ENCODE peak calls at places on chromosomes 6 and 20, in ten cellular contexts. S, F, O, H, B, J, K, L, Z and U are unnamed samples.

GRCh38 chr6:46581459-46582177 is 71.0 kb downstream of the CYP39A1 start:
- DNase-seq in O (no peak), Z (no peak), S (no peak), J (no peak), L (no peak), H (no peak), K (no peak), B (no peak), F (peak), U (no peak)

GRCh38 chr6:90284236-90284744 is 12.4 kb downstream of the BACH2 start:
- DNase-seq in F (peak), L (peak), J (no peak), S (no peak), B (no peak), H (peak), Z (no peak), O (no peak), K (no peak), U (peak)

GRCh38 chr20:4613718-4614620 is 107.7 kb upstream of the PRND start:
- DNase-seq in J (peak), F (peak), H (no peak), L (no peak), B (peak), S (peak), Z (peak), K (no peak), O (peak), U (peak)

GRCh38 chr6:13763740-13764381 is 50.5 kb downstream of the MCUR1 start:
- DNase-seq in Z (no peak), J (no peak), F (no peak), S (no peak), K (no peak), H (no peak), L (no peak), B (no peak), O (no peak), U (no peak)

GRCh38 chr6:18203786-18204185 is 48.6 kb downstream of the KDM1B start:
- DNase-seq in K (no peak), J (no peak), H (no peak), B (no peak), F (no peak), Z (no peak), S (no peak), L (no peak), O (no peak), U (peak)

GRCh38 chr6:144083172-144083571 is 12.2 kb downstream of the SF3B5 start:
- DNase-seq in H (no peak), K (no peak), F (no peak), B (no peak), O (no peak), L (no peak), Z (no peak), S (no peak), J (no peak), U (no peak)

GRCh38 chr20:13464702-13465101 is 174.0 kb downstream of the TASP1 start:
- DNase-seq in O (no peak), K (no peak), S (no peak), Z (no peak), L (no peak), B (no peak), F (peak), H (no peak), J (no peak), U (peak)

GRCh38 chr20:16922834-16923233 is 174.7 kb downstream of the OTOR start:
- DNase-seq in L (peak), F (peak), S (no peak), K (no peak), J (no peak), B (no peak), O (no peak), H (peak), Z (no peak), U (peak)

GRCh38 chr20:34983995-34984735 is 28.5 kb downstream of the MYH7B start:
- DNase-seq in S (no peak), O (no peak), K (peak), B (no peak), J (no peak), Z (no peak), F (no peak), H (no peak), L (no peak), U (no peak)

GRCh38 chr6:106223300-106223930 is 102.1 kb downstream of the ATG5 start:
- DNase-seq in K (no peak), O (peak), L (peak), B (peak), J (peak), H (peak), Z (peak), F (peak), S (no peak), U (peak)

GRCh38 chr6:145339089-145339488 is 396.2 kb downstream of the EPM2A start:
- DNase-seq in J (no peak), H (no peak), S (no peak), L (no peak), B (no peak), F (no peak), O (no peak), Z (no peak), K (no peak), U (no peak)

GRCh38 chr20:2932497-2932896 is 59.2 kb downstream of the PTPRA start:
- DNase-seq in O (no peak), H (no peak), B (no peak), S (no peak), F (no peak), Z (no peak), K (no peak), J (no peak), L (no peak), U (peak)

GRCh38 chr6:80280258-80281010 is 174.0 kb downstream of the BCKDHB start:
- DNase-seq in J (no peak), H (no peak), S (no peak), L (no peak), O (no peak), K (no peak), F (peak), Z (no peak), B (no peak), U (peak)

GRCh38 chr6:116536216-116536621 is 9.3 kb downstream of the TRAPPC3L start:
- DNase-seq in B (no peak), O (no peak), J (no peak), Z (no peak), S (no peak), L (peak), H (no peak), K (no peak), F (peak), U (peak)

GRCh38 chr20:17619351-17620093 is 49.6 kb downstream of the DSTN start:
- DNase-seq in S (no peak), F (no peak), B (no peak), K (no peak), O (peak), Z (no peak), H (no peak), J (no peak), L (no peak), U (no peak)

GRCh38 chr6:70277480-70277879 is 25.4 kb downstream of the COL9A1 start:
- DNase-seq in H (peak), B (no peak), K (no peak), L (no peak), J (no peak), S (no peak), Z (no peak), O (no peak), F (peak), U (peak)

GRCh38 chr6:124480021-124480430 is 482.2 kb upstream of the RNF217 start:
- DNase-seq in J (no peak), H (peak), B (no peak), S (no peak), K (no peak), O (no peak), Z (no peak), L (no peak), F (no peak), U (peak)

GRCh38 chr6:125639621-125640020 is 109.8 kb upstream of the HEY2 start:
- DNase-seq in S (no peak), Z (no peak), L (no peak), H (peak), B (no peak), J (no peak), K (no peak), F (no peak), O (no peak), U (no peak)

GRCh38 chr6:4687989-4688947 is 87.9 kb upstream of the CDYL start:
- DNase-seq in Z (no peak), H (peak), L (peak), O (no peak), K (no peak), F (peak), B (no peak), J (no peak), S (no peak), U (peak)

GRCh38 chr6:119874381-119874780 is 524.8 kb upstream of the MAN1A1 start:
- DNase-seq in F (no peak), Z (no peak), L (no peak), J (no peak), S (no peak), H (no peak), B (no peak), O (no peak), K (no peak), U (no peak)

GRCh38 chr6:157988700-157989063 is 7.0 kb downstream of the SYNJ2 start:
- DNase-seq in O (no peak), K (peak), H (no peak), Z (no peak), S (no peak), J (no peak), B (no peak), L (no peak), F (no peak), U (no peak)

GRCh38 chr6:85364354-85364753 is 85.5 kb upstream of the NT5E start:
- DNase-seq in H (peak), S (no peak), O (no peak), B (no peak), F (peak), J (no peak), Z (no peak), L (no peak), K (no peak), U (peak)

GRCh38 chr6:41161380-41161779 is 1.5 kb downstream of the TREM2 start:
- DNase-seq in J (no peak), Z (no peak), B (no peak), F (no peak), S (no peak), O (no peak), L (no peak), K (no peak), H (no peak), U (no peak)

GRCh38 chr6:161273356-161273751 is 507 bp downstream of the AGPAT4 start:
- DNase-seq in H (no peak), K (no peak), S (no peak), F (peak), B (no peak), Z (no peak), J (no peak), O (no peak), L (peak), U (peak)

GRCh38 chr6:125294925-125295324 is 6.8 kb downstream of the HDDC2 start:
- DNase-seq in H (no peak), L (no peak), J (no peak), K (no peak), Z (no peak), S (no peak), B (no peak), F (no peak), O (no peak), U (no peak)

GRCh38 chr20:36855241-36855657 is 20.7 kb upstream of the TLDC2 start:
- DNase-seq in L (no peak), F (peak), B (no peak), J (no peak), O (no peak), Z (no peak), S (peak), H (no peak), K (no peak), U (no peak)

GRCh38 chr6:107712523-107713213 is 111.4 kb downstream of the SCML4 start:
- DNase-seq in B (no peak), H (peak), O (no peak), Z (no peak), L (no peak), F (peak), J (no peak), K (no peak), S (no peak), U (peak)

GRCh38 chr6:3072798-3073197 is 4.5 kb downstream of the RIPK1 start:
- DNase-seq in B (no peak), Z (no peak), O (peak), J (no peak), H (no peak), K (no peak), L (no peak), S (no peak), F (no peak), U (no peak)

GRCh38 chr20:31829731-31830130 is 10.6 kb downstream of the MYLK2 start:
- DNase-seq in O (no peak), F (no peak), Z (no peak), J (no peak), S (no peak), L (no peak), B (no peak), H (no peak), K (peak), U (no peak)

GRCh38 chr6:170455335-170455979 is 97.7 kb downstream of the PSMB1 start:
- DNase-seq in L (no peak), O (no peak), K (peak), J (no peak), S (no peak), B (no peak), F (no peak), H (no peak), Z (no peak), U (no peak)

GRCh38 chr6:53244958-53245357 is 96.3 kb upstream of the GCM1 start:
- DNase-seq in O (no peak), F (no peak), L (no peak), H (no peak), K (peak), B (no peak), S (no peak), J (no peak), Z (no peak), U (no peak)